ENCODE peak calls at places on chromosomes 12 and 14, in six cellular contexts. One of them, this sample, is unnamed.

GRCh38 chr12:89882051-89882450 is 173.4 kb upstream of the ATP2B1 start:
- DNase-seq in adrenal gland: no peak
- DNase-seq in GM23248: peak; percentile 63
- DNase-seq in aorta: no peak
- DNase-seq in HAP-1: no peak
- DNase-seq in heart left ventricle: no peak
- DNase-seq in this sample: no peak

GRCh38 chr12:2751686-2752085 is 43.1 kb upstream of the FKBP4 start:
- DNase-seq in HAP-1: no peak
- DNase-seq in heart left ventricle: no peak
- DNase-seq in aorta: no peak
- DNase-seq in GM23248: no peak
- DNase-seq in adrenal gland: no peak
- DNase-seq in this sample: no peak

GRCh38 chr14:103404032-103404918 is 19.1 kb downstream of the MARK3 start:
- DNase-seq in heart left ventricle: no peak
- DNase-seq in HAP-1: peak; percentile 18
- DNase-seq in adrenal gland: no peak
- DNase-seq in aorta: no peak
- DNase-seq in GM23248: peak; percentile 65
- DNase-seq in this sample: no peak

GRCh38 chr14:95635051-95635450 is 51.2 kb upstream of the TCL1B start:
- DNase-seq in heart left ventricle: no peak
- DNase-seq in HAP-1: no peak
- DNase-seq in aorta: no peak
- DNase-seq in adrenal gland: no peak
- DNase-seq in GM23248: no peak
- DNase-seq in this sample: no peak

GRCh38 chr12:72024613-72025012 is 86.0 kb downstream of the TPH2 start:
- DNase-seq in adrenal gland: no peak
- DNase-seq in heart left ventricle: no peak
- DNase-seq in GM23248: no peak
- DNase-seq in HAP-1: no peak
- DNase-seq in aorta: no peak
- DNase-seq in this sample: no peak

GRCh38 chr12:25328082-25328712 is 77.5 kb upstream of the KRAS start:
- DNase-seq in HAP-1: peak; percentile 43
- DNase-seq in heart left ventricle: no peak
- DNase-seq in adrenal gland: peak; percentile 45
- DNase-seq in GM23248: peak; percentile 66
- DNase-seq in aorta: no peak
- DNase-seq in this sample: no peak

GRCh38 chr12:120814203-120814902 is 88.7 kb downstream of the ACADS start:
- DNase-seq in heart left ventricle: no peak
- DNase-seq in aorta: no peak
- DNase-seq in HAP-1: no peak
- DNase-seq in GM23248: no peak
- DNase-seq in adrenal gland: no peak
- DNase-seq in this sample: no peak

GRCh38 chr12:5309654-5310053 is 122.3 kb upstream of the NTF3 start:
- DNase-seq in HAP-1: no peak
- DNase-seq in GM23248: peak; percentile 13
- DNase-seq in heart left ventricle: no peak
- DNase-seq in adrenal gland: no peak
- DNase-seq in aorta: peak; percentile 54
- DNase-seq in this sample: peak; percentile 47

GRCh38 chr12:11576104-11576503 is 73.4 kb upstream of the ETV6 start:
- DNase-seq in HAP-1: no peak
- DNase-seq in heart left ventricle: no peak
- DNase-seq in aorta: no peak
- DNase-seq in adrenal gland: no peak
- DNase-seq in GM23248: peak; percentile 79
- DNase-seq in this sample: no peak

GRCh38 chr14:95655461-95655860 is 30.8 kb upstream of the TCL1B start:
- DNase-seq in aorta: no peak
- DNase-seq in GM23248: no peak
- DNase-seq in adrenal gland: no peak
- DNase-seq in HAP-1: no peak
- DNase-seq in heart left ventricle: no peak
- DNase-seq in this sample: no peak

GRCh38 chr12:69240625-69240984 is 1.2 kb downstream of the CPSF6 start:
- DNase-seq in HAP-1: no peak
- DNase-seq in aorta: no peak
- DNase-seq in adrenal gland: no peak
- DNase-seq in heart left ventricle: no peak
- DNase-seq in GM23248: peak; percentile 53
- DNase-seq in this sample: no peak

GRCh38 chr12:108712925-108713203 is 18.5 kb downstream of the CORO1C start:
- DNase-seq in GM23248: peak; percentile 25
- DNase-seq in aorta: no peak
- DNase-seq in adrenal gland: no peak
- DNase-seq in heart left ventricle: no peak
- DNase-seq in HAP-1: no peak
- DNase-seq in this sample: no peak

GRCh38 chr12:27343255-27344000 is 10.8 kb downstream of the BMAL2 start:
- DNase-seq in adrenal gland: no peak
- DNase-seq in GM23248: peak; percentile 94
- DNase-seq in heart left ventricle: no peak
- DNase-seq in aorta: no peak
- DNase-seq in HAP-1: no peak
- DNase-seq in this sample: no peak

GRCh38 chr12:64760808-64761573 is 1.8 kb upstream of the GNS start:
- DNase-seq in HAP-1: no peak
- DNase-seq in aorta: no peak
- DNase-seq in adrenal gland: no peak
- DNase-seq in heart left ventricle: no peak
- DNase-seq in GM23248: no peak
- DNase-seq in this sample: no peak

GRCh38 chr14:92513204-92513965 is at the start of gene RIN3:
- DNase-seq in GM23248: peak; percentile 84
- DNase-seq in HAP-1: peak; percentile 73
- DNase-seq in heart left ventricle: peak; percentile 70
- DNase-seq in aorta: peak; percentile 81
- DNase-seq in adrenal gland: peak; percentile 51
- DNase-seq in this sample: peak; percentile 80

GRCh38 chr12:42238240-42239140 is at the start of gene YAF2:
- DNase-seq in GM23248: peak; percentile 98
- DNase-seq in heart left ventricle: peak; percentile 92
- DNase-seq in HAP-1: peak; percentile 92
- DNase-seq in aorta: peak; percentile 94
- DNase-seq in adrenal gland: peak; percentile 92
- DNase-seq in this sample: peak; percentile 94

GRCh38 chr14:30551460-30551859 is 7.5 kb upstream of the G2E3 start:
- DNase-seq in GM23248: no peak
- DNase-seq in HAP-1: no peak
- DNase-seq in adrenal gland: no peak
- DNase-seq in heart left ventricle: no peak
- DNase-seq in aorta: no peak
- DNase-seq in this sample: no peak

GRCh38 chr14:61553730-61554641 is 141.3 kb upstream of the HIF1A start:
- DNase-seq in HAP-1: no peak
- DNase-seq in GM23248: peak; percentile 98
- DNase-seq in heart left ventricle: no peak
- DNase-seq in aorta: peak; percentile 69
- DNase-seq in adrenal gland: no peak
- DNase-seq in this sample: no peak

GRCh38 chr12:623865-624372 is 39.3 kb downstream of the NINJ2 start:
- DNase-seq in GM23248: no peak
- DNase-seq in HAP-1: no peak
- DNase-seq in heart left ventricle: no peak
- DNase-seq in aorta: no peak
- DNase-seq in adrenal gland: no peak
- DNase-seq in this sample: no peak

GRCh38 chr12:118034429-118035193 is 18.1 kb downstream of the RFC5 start:
- DNase-seq in GM23248: peak; percentile 82
- DNase-seq in aorta: no peak
- DNase-seq in heart left ventricle: no peak
- DNase-seq in adrenal gland: no peak
- DNase-seq in HAP-1: peak; percentile 30
- DNase-seq in this sample: no peak

GRCh38 chr14:21066882-21067502 is 3.1 kb upstream of the ARHGEF40 start:
- DNase-seq in aorta: no peak
- DNase-seq in adrenal gland: no peak
- DNase-seq in HAP-1: no peak
- DNase-seq in GM23248: peak; percentile 23
- DNase-seq in heart left ventricle: no peak
- DNase-seq in this sample: no peak

GRCh38 chr12:131617179-131617578 is 93.7 kb upstream of the SFSWAP start:
- DNase-seq in adrenal gland: no peak
- DNase-seq in aorta: no peak
- DNase-seq in HAP-1: no peak
- DNase-seq in GM23248: no peak
- DNase-seq in heart left ventricle: no peak
- DNase-seq in this sample: no peak

GRCh38 chr14:68709007-68709406 is 83.9 kb downstream of the ZFP36L1 start:
- DNase-seq in HAP-1: no peak
- DNase-seq in heart left ventricle: no peak
- DNase-seq in aorta: no peak
- DNase-seq in GM23248: no peak
- DNase-seq in adrenal gland: no peak
- DNase-seq in this sample: no peak

GRCh38 chr12:79451988-79452387 is 238.8 kb downstream of the PAWR start:
- DNase-seq in GM23248: peak; percentile 96
- DNase-seq in adrenal gland: peak; percentile 86
- DNase-seq in heart left ventricle: peak; percentile 20
- DNase-seq in aorta: peak; percentile 70
- DNase-seq in HAP-1: no peak
- DNase-seq in this sample: no peak

GRCh38 chr14:95713596-95714371 is at the start of gene TCL1A:
- DNase-seq in HAP-1: no peak
- DNase-seq in heart left ventricle: no peak
- DNase-seq in adrenal gland: no peak
- DNase-seq in aorta: no peak
- DNase-seq in GM23248: no peak
- DNase-seq in this sample: no peak

GRCh38 chr12:11731455-11731854 is 82.0 kb downstream of the ETV6 start:
- DNase-seq in adrenal gland: no peak
- DNase-seq in HAP-1: no peak
- DNase-seq in heart left ventricle: no peak
- DNase-seq in GM23248: peak; percentile 64
- DNase-seq in aorta: no peak
- DNase-seq in this sample: no peak

GRCh38 chr12:122473543-122474323 is 27.0 kb downstream of the ZCCHC8 start:
- DNase-seq in heart left ventricle: no peak
- DNase-seq in aorta: no peak
- DNase-seq in GM23248: peak; percentile 49
- DNase-seq in HAP-1: no peak
- DNase-seq in adrenal gland: peak; percentile 15
- DNase-seq in this sample: no peak

GRCh38 chr14:23047042-23047634 is 5.1 kb downstream of the PSMB11 start:
- DNase-seq in heart left ventricle: peak; percentile 62
- DNase-seq in GM23248: no peak
- DNase-seq in HAP-1: no peak
- DNase-seq in adrenal gland: no peak
- DNase-seq in aorta: no peak
- DNase-seq in this sample: no peak

GRCh38 chr14:85529803-85530574 is at the start of gene FLRT2:
- DNase-seq in HAP-1: peak; percentile 66
- DNase-seq in adrenal gland: peak; percentile 50
- DNase-seq in heart left ventricle: peak; percentile 44
- DNase-seq in aorta: peak; percentile 68
- DNase-seq in GM23248: peak; percentile 78
- DNase-seq in this sample: peak; percentile 57

GRCh38 chr12:19967486-19967885 is 400.9 kb upstream of the PDE3A start:
- DNase-seq in aorta: no peak
- DNase-seq in GM23248: peak; percentile 97
- DNase-seq in adrenal gland: no peak
- DNase-seq in HAP-1: no peak
- DNase-seq in heart left ventricle: no peak
- DNase-seq in this sample: no peak

GRCh38 chr12:69052613-69053408 is 119.8 kb upstream of the CPM start:
- DNase-seq in heart left ventricle: no peak
- DNase-seq in adrenal gland: no peak
- DNase-seq in GM23248: peak; percentile 94
- DNase-seq in aorta: no peak
- DNase-seq in HAP-1: peak; percentile 21
- DNase-seq in this sample: no peak

GRCh38 chr12:62582065-62582366 is 115.4 kb downstream of the MON2 start:
- DNase-seq in aorta: no peak
- DNase-seq in GM23248: no peak
- DNase-seq in heart left ventricle: no peak
- DNase-seq in HAP-1: no peak
- DNase-seq in adrenal gland: no peak
- DNase-seq in this sample: no peak
- H3K36me3 ChIP-seq in aorta: no peaks in the 10 kb centered on the region
- H3K36me3 ChIP-seq in GM23248: peaks cover 24% of the 10 kb centered on the region
- H3K36me3 ChIP-seq in heart left ventricle: peaks cover 16% of the 10 kb centered on the region
- H3K36me3 ChIP-seq in HAP-1: no peaks in the 10 kb centered on the region
- H3K36me3 ChIP-seq in adrenal gland: no peaks in the 10 kb centered on the region
- H3K36me3 ChIP-seq in this sample: peaks cover 26% of the 10 kb centered on the region

GRCh38 chr12:102888511-102888910 is 28.5 kb downstream of the PAH start:
- DNase-seq in GM23248: no peak
- DNase-seq in adrenal gland: no peak
- DNase-seq in heart left ventricle: no peak
- DNase-seq in aorta: no peak
- DNase-seq in HAP-1: no peak
- DNase-seq in this sample: no peak
- H3K36me3 ChIP-seq in GM23248: no peaks in the 10 kb centered on the region
- H3K36me3 ChIP-seq in adrenal gland: no peaks in the 10 kb centered on the region
- H3K36me3 ChIP-seq in heart left ventricle: no peaks in the 10 kb centered on the region
- H3K36me3 ChIP-seq in aorta: no peaks in the 10 kb centered on the region
- H3K36me3 ChIP-seq in HAP-1: no peaks in the 10 kb centered on the region
- H3K36me3 ChIP-seq in this sample: no peaks in the 10 kb centered on the region

GRCh38 chr12:95102916-95103671 is 29.7 kb upstream of the NR2C1 start:
- DNase-seq in aorta: no peak
- DNase-seq in adrenal gland: no peak
- DNase-seq in heart left ventricle: no peak
- DNase-seq in GM23248: peak; percentile 62
- DNase-seq in HAP-1: no peak
- DNase-seq in this sample: no peak

GRCh38 chr12:95096378-95096777 is 23.0 kb upstream of the NR2C1 start:
- DNase-seq in heart left ventricle: no peak
- DNase-seq in HAP-1: no peak
- DNase-seq in aorta: no peak
- DNase-seq in adrenal gland: no peak
- DNase-seq in GM23248: no peak
- DNase-seq in this sample: no peak

GRCh38 chr12:95096852-95097251 is 23.4 kb upstream of the NR2C1 start:
- DNase-seq in HAP-1: no peak
- DNase-seq in GM23248: no peak
- DNase-seq in heart left ventricle: peak; percentile 15
- DNase-seq in adrenal gland: no peak
- DNase-seq in aorta: no peak
- DNase-seq in this sample: no peak

GRCh38 chr12:95099270-95099790 is 25.9 kb upstream of the NR2C1 start:
- DNase-seq in heart left ventricle: no peak
- DNase-seq in adrenal gland: no peak
- DNase-seq in GM23248: no peak
- DNase-seq in HAP-1: no peak
- DNase-seq in aorta: no peak
- DNase-seq in this sample: no peak

GRCh38 chr12:95100264-95101190 is 27.1 kb upstream of the NR2C1 start:
- DNase-seq in adrenal gland: no peak
- DNase-seq in aorta: no peak
- DNase-seq in HAP-1: no peak
- DNase-seq in GM23248: no peak
- DNase-seq in heart left ventricle: no peak
- DNase-seq in this sample: no peak
- H3K36me3 ChIP-seq in adrenal gland: no peaks in the 10 kb centered on the region
- H3K36me3 ChIP-seq in aorta: no peaks in the 10 kb centered on the region
- H3K36me3 ChIP-seq in HAP-1: no peaks in the 10 kb centered on the region
- H3K36me3 ChIP-seq in GM23248: no peaks in the 10 kb centered on the region
- H3K36me3 ChIP-seq in heart left ventricle: peaks cover 33% of the 10 kb centered on the region
- H3K36me3 ChIP-seq in this sample: peaks cover 46% of the 10 kb centered on the region

GRCh38 chr14:88598097-88598675 is 35.3 kb downstream of the ZC3H14 start:
- DNase-seq in aorta: no peak
- DNase-seq in HAP-1: no peak
- DNase-seq in adrenal gland: no peak
- DNase-seq in heart left ventricle: no peak
- DNase-seq in GM23248: no peak
- DNase-seq in this sample: no peak
- H3K36me3 ChIP-seq in aorta: peaks cover 13% of the 10 kb centered on the region
- H3K36me3 ChIP-seq in HAP-1: peaks cover 40% of the 10 kb centered on the region
- H3K36me3 ChIP-seq in adrenal gland: no peaks in the 10 kb centered on the region
- H3K36me3 ChIP-seq in heart left ventricle: peaks cover 94% of the 10 kb centered on the region
- H3K36me3 ChIP-seq in GM23248: peaks cover 50% of the 10 kb centered on the region
- H3K36me3 ChIP-seq in this sample: peaks cover 92% of the 10 kb centered on the region